ENCODE peak calls at places on chromosomes 2 and 18, in five cellular contexts. B is neural progenitor cell; V is activated CD8-positive, alpha-beta T cell treated with anti-CD3 and anti-CD28 coated beads for 36 hours; Q is Panc1; D is activated B cell treated with CpG ODN at 0.5 μM for 24 hours. Y is an unnamed sample.

GRCh38 chr18:52200406-52200805 is 139.6 kb upstream of the DCC start:
- DNase-seq in B (no peak), V (no peak), Q (no peak), D (no peak), Y (no peak)

GRCh38 chr2:127078028-127078427 is 28.9 kb downstream of the BIN1 start:
- DNase-seq in B (no peak), V (no peak), Q (no peak), D (no peak), Y (no peak)

GRCh38 chr18:67216846-67217245 is 299.7 kb downstream of the DSEL start:
- DNase-seq in B (no peak), V (no peak), Q (no peak), D (no peak), Y (no peak)

GRCh38 chr2:64311948-64312621 is 141.9 kb upstream of the LGALSL start:
- DNase-seq in B (peak), V (no peak), Q (no peak), D (no peak), Y (peak)

GRCh38 chr2:28601612-28602011 is 105.8 kb downstream of the PLB1 start:
- DNase-seq in B (no peak), V (no peak), Q (no peak), D (no peak), Y (peak)

GRCh38 chr2:31729442-31730092 is 148.8 kb upstream of the SRD5A2 start:
- DNase-seq in B (peak), V (no peak), Q (peak), D (no peak), Y (no peak)

GRCh38 chr2:12797815-12798214 is 81.1 kb downstream of the TRIB2 start:
- DNase-seq in B (no peak), V (no peak), Q (no peak), D (no peak), Y (no peak)

GRCh38 chr2:37670378-37671012 is 947 bp downstream of the CDC42EP3 start:
- DNase-seq in B (peak), V (peak), Q (no peak), D (no peak), Y (no peak)

GRCh38 chr2:155662224-155662623 is 670.3 kb downstream of the NR4A2 start:
- DNase-seq in B (no peak), V (no peak), Q (no peak), D (no peak), Y (no peak)

GRCh38 chr18:80241919-80242777 is 5.2 kb downstream of the PARD6G start:
- DNase-seq in B (no peak), V (no peak), Q (no peak), D (no peak), Y (no peak)

GRCh38 chr2:37488911-37489310 is 144.5 kb downstream of the QPCT start:
- DNase-seq in B (no peak), V (no peak), Q (no peak), D (no peak), Y (no peak)

GRCh38 chr2:175612280-175612679 is 389.8 kb downstream of the LNPK start:
- DNase-seq in B (no peak), V (no peak), Q (no peak), D (no peak), Y (no peak)

GRCh38 chr2:227890495-227891079 is 19.2 kb downstream of the DAW1 start:
- DNase-seq in B (peak), V (no peak), Q (no peak), D (no peak), Y (no peak)

GRCh38 chr2:24231461-24231881 is 56.6 kb downstream of the FAM228A start:
- DNase-seq in B (no peak), V (no peak), Q (no peak), D (no peak), Y (no peak)

GRCh38 chr2:169393068-169393590 is 30.8 kb upstream of the LRP2 start:
- DNase-seq in B (no peak), V (peak), Q (no peak), D (no peak), Y (no peak)

GRCh38 chr18:76823574-76823973 is 1.2 kb downstream of the ZNF236 start:
- DNase-seq in B (peak), V (no peak), Q (no peak), D (peak), Y (no peak)

GRCh38 chr2:2234398-2234797 is 96.7 kb downstream of the MYT1L start:
- DNase-seq in B (peak), V (no peak), Q (no peak), D (no peak), Y (no peak)

GRCh38 chr2:144510206-144510991 is 9.5 kb downstream of the ZEB2 start:
- DNase-seq in B (peak), V (peak), Q (no peak), D (no peak), Y (no peak)

GRCh38 chr2:98438190-98439133 is 6.2 kb upstream of the INPP4A start:
- DNase-seq in B (no peak), V (no peak), Q (no peak), D (no peak), Y (no peak)

GRCh38 chr2:127702395-127703009 is 1.2 kb downstream of the SFT2D3 start:
- DNase-seq in B (no peak), V (no peak), Q (no peak), D (no peak), Y (no peak)

GRCh38 chr2:240502430-240503121 is 55.2 kb downstream of the ANKMY1 start:
- DNase-seq in B (no peak), V (no peak), Q (no peak), D (no peak), Y (no peak)

GRCh38 chr2:54085069-54085468 is 30.3 kb upstream of the ACYP2 start:
- DNase-seq in B (no peak), V (no peak), Q (no peak), D (no peak), Y (no peak)

GRCh38 chr2:54084600-54084999 is 30.8 kb upstream of the ACYP2 start:
- DNase-seq in B (no peak), V (no peak), Q (no peak), D (no peak), Y (no peak)

GRCh38 chr2:54083440-54083839 is 32.0 kb upstream of the ACYP2 start:
- DNase-seq in B (no peak), V (no peak), Q (no peak), D (no peak), Y (no peak)

GRCh38 chr2:54081574-54081973 is 33.8 kb upstream of the ACYP2 start:
- DNase-seq in B (no peak), V (peak), Q (no peak), D (no peak), Y (no peak)

DNA sequence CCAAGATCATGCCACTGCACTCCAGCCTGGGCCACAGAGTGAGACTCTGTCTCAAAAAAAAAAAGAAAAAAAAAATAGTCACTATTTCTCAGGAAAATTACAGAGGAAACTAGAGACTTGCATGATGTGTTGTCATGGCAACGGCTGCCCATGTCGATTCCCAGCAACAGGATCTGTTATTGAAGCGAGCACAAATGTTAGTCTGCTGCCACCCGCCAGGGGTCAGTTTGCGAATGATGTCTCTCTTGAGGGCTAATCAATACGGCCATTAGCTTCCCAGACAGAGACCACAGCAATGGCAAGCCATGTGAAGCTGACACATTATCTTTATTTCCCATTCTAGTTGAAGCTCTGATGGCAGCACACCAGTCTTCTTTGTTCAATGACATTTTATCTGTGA is 32.4 kb upstream of the ACYP2 start:
- DNase-seq in B (peak), V (no peak), Q (no peak), D (no peak), Y (no peak)
- TF ChIP-seq CTCF in B (no peak), V (no peak), Q (no peak), D (no peak), Y (no peak)

GRCh38 chr2:132416080-132416911 is at the start of gene GPR39:
- DNase-seq in B (peak), V (no peak), Q (peak), D (no peak), Y (no peak)

GRCh38 chr2:132417430-132418035 is 928 bp downstream of the GPR39 start:
- DNase-seq in B (no peak), V (no peak), Q (no peak), D (no peak), Y (no peak)

GRCh38 chr2:132416996-132417395 is 391 bp downstream of the GPR39 start:
- DNase-seq in B (no peak), V (no peak), Q (no peak), D (no peak), Y (no peak)

GRCh38 chr2:132412021-132412420 is 4.6 kb upstream of the GPR39 start:
- DNase-seq in B (no peak), V (no peak), Q (no peak), D (no peak), Y (no peak)

GRCh38 chr2:132415256-132416079 is 1.1 kb upstream of the GPR39 start:
- DNase-seq in B (no peak), V (no peak), Q (no peak), D (no peak), Y (no peak)
- TF ChIP-seq CTCF in B (no peak), V (no peak), Q (no peak), D (no peak), Y (no peak)

GRCh38 chr2:8000861-8001260 is 681.0 kb upstream of the ID2 start:
- DNase-seq in B (no peak), V (no peak), Q (no peak), D (no peak), Y (no peak)
- TF ChIP-seq CTCF in B (no peak), V (no peak), Q (peak), D (no peak), Y (peak)

DNA sequence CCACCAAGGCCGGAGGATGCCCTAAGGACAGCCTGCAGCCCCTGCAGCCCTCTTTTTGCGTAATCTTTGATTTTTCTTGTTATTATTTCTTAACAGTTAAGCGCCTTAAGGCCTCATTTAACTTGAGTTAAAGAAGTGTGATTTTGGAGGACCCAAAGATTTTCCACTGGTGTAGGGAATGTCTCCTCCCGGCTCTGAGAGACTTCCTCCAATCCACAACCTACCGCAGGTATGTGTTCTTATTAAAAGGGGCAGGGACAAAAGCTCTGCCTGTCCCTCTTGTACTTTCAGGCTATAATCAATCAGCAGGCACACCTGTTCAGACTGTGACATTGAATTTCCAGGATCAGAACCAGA is 285.1 kb downstream of the PRKCE start:
- DNase-seq in B (no peak), V (no peak), Q (no peak), D (no peak), Y (no peak)
- TF ChIP-seq CTCF in B (no peak), V (no peak), Q (peak), D (no peak), Y (peak)

DNA sequence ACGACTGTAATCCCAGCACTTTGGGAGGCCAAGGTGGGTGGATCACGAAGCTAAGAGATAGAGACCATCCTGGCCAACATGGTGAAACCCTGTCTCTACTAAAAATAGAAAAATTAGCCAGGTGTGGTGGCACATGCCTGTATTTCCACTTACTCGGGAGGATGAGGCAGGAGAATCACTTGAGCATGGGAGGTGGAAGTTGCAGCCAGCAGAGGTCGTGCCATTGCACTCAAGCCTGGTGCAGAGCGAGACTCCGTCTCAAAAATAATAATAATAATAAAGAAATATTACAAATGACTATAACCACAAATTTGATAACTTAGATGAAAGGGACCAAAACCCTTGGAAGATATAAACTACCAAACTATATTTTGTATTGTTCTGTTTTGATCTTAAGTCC is 226.3 kb upstream of the GULP1 start:
- DNase-seq in B (no peak), V (no peak), Q (no peak), D (no peak), Y (no peak)
- TF ChIP-seq CTCF in B (no peak), V (no peak), Q (peak), D (no peak), Y (no peak)

DNA sequence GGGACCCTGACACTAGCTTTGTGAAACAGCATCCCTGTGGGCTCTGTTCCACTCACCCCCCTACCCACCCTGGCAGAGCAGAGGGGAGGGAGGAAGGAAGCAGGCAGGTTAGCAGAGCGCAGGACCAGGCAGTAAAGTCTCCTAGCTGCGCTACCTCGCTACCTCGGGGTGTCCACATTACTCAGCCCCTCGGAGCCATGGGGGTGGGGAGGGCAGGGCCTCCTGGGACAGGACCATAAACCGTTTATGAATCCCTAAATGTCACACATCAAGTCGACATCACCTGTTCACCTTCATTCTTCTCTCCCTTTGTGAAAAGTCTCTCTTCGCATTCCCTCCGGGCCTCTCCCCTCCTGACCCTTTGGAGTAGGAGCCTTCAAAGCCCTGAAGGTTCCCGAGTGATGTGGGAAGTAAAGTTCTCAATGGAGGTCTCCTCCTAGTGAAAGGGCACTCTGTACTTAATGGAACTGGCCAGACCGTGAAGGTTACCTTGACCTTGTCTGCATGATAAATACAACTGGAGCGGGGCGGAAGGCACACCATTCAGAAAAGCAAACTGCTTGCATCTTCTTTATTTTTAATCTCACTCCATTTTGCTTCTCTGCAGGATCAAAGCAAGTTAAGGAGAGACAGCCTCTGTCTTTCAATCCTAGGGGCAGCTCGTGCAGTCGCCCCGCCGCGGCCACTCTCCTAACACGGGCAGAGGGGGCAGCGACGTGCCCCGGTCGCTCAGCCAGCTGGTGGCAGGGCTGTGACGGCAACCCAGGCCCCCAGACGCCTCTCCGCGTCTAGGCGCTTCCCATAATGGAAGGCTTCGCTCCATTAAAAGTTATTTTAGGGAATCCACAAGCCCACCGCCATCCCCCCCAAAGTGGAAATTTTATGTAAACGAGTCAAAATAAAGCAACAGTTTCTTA is 23.8 kb upstream of the SMAD7 start:
- DNase-seq in B (peak), V (no peak), Q (no peak), D (no peak), Y (no peak)
- TF ChIP-seq CTCF in B (peak), V (no peak), Q (no peak), D (no peak), Y (no peak)

GRCh38 chr18:53864758-53865157 is 359.7 kb downstream of the MBD2 start:
- DNase-seq in B (no peak), V (no peak), Q (no peak), D (no peak), Y (no peak)
- TF ChIP-seq CTCF in B (peak), V (no peak), Q (no peak), D (no peak), Y (no peak)

DNA sequence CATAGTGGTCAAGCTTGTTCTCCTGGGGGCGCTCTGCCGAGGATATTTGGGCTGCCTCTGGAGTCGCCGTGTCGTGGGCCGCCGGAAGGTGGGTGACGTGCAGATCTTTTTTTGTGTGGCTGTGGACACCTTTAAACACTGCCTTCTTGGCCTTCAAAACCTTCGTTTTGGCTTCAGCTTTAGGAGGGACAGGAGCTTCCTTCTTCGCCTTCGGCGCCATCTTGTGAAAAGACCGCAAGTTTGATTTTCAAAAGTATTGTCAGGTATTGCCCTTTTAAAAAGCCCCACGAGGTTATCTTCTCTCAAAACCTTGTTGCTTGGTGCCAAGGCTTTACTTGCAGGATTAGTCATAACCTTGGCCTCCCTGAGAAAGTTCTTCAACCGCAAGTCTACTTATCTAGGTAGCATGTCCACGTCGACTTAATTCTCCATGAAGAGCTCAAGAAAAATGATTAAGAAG is 20.8 kb downstream of the LAMA3 start:
- DNase-seq in B (no peak), V (no peak), Q (no peak), D (no peak), Y (no peak)
- TF ChIP-seq CTCF in B (no peak), V (no peak), Q (no peak), D (no peak), Y (no peak)

DNA sequence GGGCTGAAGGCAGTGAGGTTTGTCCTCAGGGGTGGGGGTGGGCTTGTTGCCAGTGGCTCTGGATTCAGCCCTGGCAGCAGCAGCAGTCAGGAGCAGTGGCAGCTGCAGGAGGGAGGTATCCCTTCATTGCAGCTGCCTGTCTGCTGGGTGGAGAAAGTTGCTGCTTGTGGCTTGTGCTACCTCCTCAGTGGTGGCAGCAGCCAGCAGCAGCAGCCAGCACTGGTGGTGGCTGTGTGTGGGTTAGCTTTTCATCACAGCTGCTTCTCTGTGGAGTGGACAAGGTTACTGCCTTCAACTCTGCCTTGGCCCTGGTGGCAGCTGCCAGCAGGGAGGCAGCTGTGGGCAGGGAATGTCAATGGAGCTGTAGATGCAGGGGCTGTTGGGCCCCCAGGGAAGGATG is 95.0 kb downstream of the ARL6IP6 start:
- DNase-seq in B (no peak), V (no peak), Q (no peak), D (no peak), Y (no peak)
- TF ChIP-seq CTCF in B (no peak), V (no peak), Q (no peak), D (no peak), Y (no peak)

GRCh38 chr18:22284581-22285230 is 115.3 kb downstream of the GATA6 start:
- DNase-seq in B (no peak), V (no peak), Q (no peak), D (no peak), Y (no peak)

GRCh38 chr18:22279741-22280452 is 110.5 kb downstream of the GATA6 start:
- DNase-seq in B (no peak), V (no peak), Q (no peak), D (no peak), Y (no peak)

GRCh38 chr18:22283397-22283796 is 114.0 kb downstream of the GATA6 start:
- DNase-seq in B (no peak), V (no peak), Q (no peak), D (no peak), Y (no peak)

GRCh38 chr18:22280453-22280750 is 111.0 kb downstream of the GATA6 start:
- DNase-seq in B (no peak), V (no peak), Q (no peak), D (no peak), Y (no peak)

GRCh38 chr18:22282311-22283235 is 113.2 kb downstream of the GATA6 start:
- DNase-seq in B (no peak), V (peak), Q (peak), D (no peak), Y (no peak)
- TF ChIP-seq CTCF in B (no peak), V (no peak), Q (no peak), D (no peak), Y (no peak)